ENCODE peak calls at places on chromosome 1, in five cellular contexts. F is gastrocnemius medialis, S is endothelial cell, W is bronchial epithelial cell, V is lung. E is an unnamed sample.
A peak's percentile ranks its signal among the peaks of the same experiment; 100 is the strongest.

GRCh38 chr1:26363549-26364448 is 8.8 kb downstream of the ZNF683 start:
- DNase-seq in F (peak; percentile 55), S (peak; percentile 92), W (peak; percentile 58), V (peak; percentile 85), E (peak; percentile 93)

GRCh38 chr1:31904339-31905092 is 33.7 kb downstream of the PTP4A2 start:
- DNase-seq in F (peak; percentile 63), S (no peak), W (peak; percentile 15), V (peak; percentile 56), E (no peak)

GRCh38 chr1:116733466-116734108 is 20.6 kb upstream of the CD2 start:
- DNase-seq in F (no peak), S (no peak), W (peak; percentile 37), V (no peak), E (no peak)

GRCh38 chr1:34268311-34269042 is 91.8 kb downstream of the C1orf94 start:
- DNase-seq in F (no peak), S (no peak), W (peak; percentile 10), V (peak; percentile 20), E (no peak)

GRCh38 chr1:160675641-160676410 is 29.0 kb upstream of the SLAMF1 start:
- DNase-seq in F (no peak), S (peak; percentile 72), W (peak; percentile 60), V (peak; percentile 63), E (peak; percentile 58)

GRCh38 chr1:243597383-243597782 is 252.7 kb downstream of the AKT3 start:
- DNase-seq in F (no peak), S (no peak), W (no peak), V (no peak), E (no peak)

GRCh38 chr1:19250629-19251304 is 557 bp downstream of the EMC1 start:
- DNase-seq in F (no peak), S (no peak), W (peak; percentile 30), V (no peak), E (no peak)

GRCh38 chr1:66176012-66176715 is 357.8 kb upstream of the SGIP1 start:
- DNase-seq in F (no peak), S (no peak), W (no peak), V (no peak), E (no peak)

GRCh38 chr1:14783592-14783886 is 185.1 kb downstream of the KAZN start:
- DNase-seq in F (no peak), S (no peak), W (no peak), V (no peak), E (no peak)

GRCh38 chr1:203130358-203130992 is 2.9 kb downstream of the ADORA1 start:
- DNase-seq in F (no peak), S (no peak), W (no peak), V (no peak), E (no peak)

GRCh38 chr1:211258310-211258755 is 833 bp upstream of the RCOR3 start:
- DNase-seq in F (peak; percentile 81), S (peak; percentile 68), W (peak; percentile 64), V (peak; percentile 83), E (peak; percentile 43)

GRCh38 chr1:81144240-81144639 is 656.5 kb upstream of the ADGRL2 start:
- DNase-seq in F (no peak), S (no peak), W (no peak), V (no peak), E (no peak)

GRCh38 chr1:180228648-180229482 is 1.2 kb upstream of the LHX4 start:
- DNase-seq in F (no peak), S (no peak), W (no peak), V (no peak), E (no peak)

GRCh38 chr1:178192686-178193085 is 98.8 kb downstream of the RASAL2 start:
- DNase-seq in F (peak; percentile 12), S (peak; percentile 18), W (peak; percentile 64), V (peak; percentile 31), E (no peak)

GRCh38 chr1:178188306-178188705 is 94.4 kb downstream of the RASAL2 start:
- DNase-seq in F (no peak), S (no peak), W (no peak), V (no peak), E (no peak)

GRCh38 chr1:178189814-178190213 is 95.9 kb downstream of the RASAL2 start:
- DNase-seq in F (peak; percentile 18), S (peak; percentile 54), W (peak; percentile 31), V (no peak), E (no peak)
- TF ChIP-seq CTCF in F (peak; percentile 59), S (peak; percentile 31), W (peak; percentile 62), V (peak; percentile 16), E (peak; percentile 61)

GRCh38 chr1:175826705-175827104 is 83.3 kb upstream of the TNR start:
- DNase-seq in F (no peak), S (no peak), W (no peak), V (no peak), E (no peak)

GRCh38 chr1:175822575-175822974 is 79.2 kb upstream of the TNR start:
- DNase-seq in F (no peak), S (no peak), W (peak; percentile 28), V (no peak), E (no peak)

GRCh38 chr1:175820456-175820855 is 77.1 kb upstream of the TNR start:
- DNase-seq in F (no peak), S (no peak), W (no peak), V (no peak), E (no peak)

GRCh38 chr1:175823401-175823800 is 80.0 kb upstream of the TNR start:
- DNase-seq in F (no peak), S (no peak), W (peak; percentile 18), V (no peak), E (no peak)

DNA sequence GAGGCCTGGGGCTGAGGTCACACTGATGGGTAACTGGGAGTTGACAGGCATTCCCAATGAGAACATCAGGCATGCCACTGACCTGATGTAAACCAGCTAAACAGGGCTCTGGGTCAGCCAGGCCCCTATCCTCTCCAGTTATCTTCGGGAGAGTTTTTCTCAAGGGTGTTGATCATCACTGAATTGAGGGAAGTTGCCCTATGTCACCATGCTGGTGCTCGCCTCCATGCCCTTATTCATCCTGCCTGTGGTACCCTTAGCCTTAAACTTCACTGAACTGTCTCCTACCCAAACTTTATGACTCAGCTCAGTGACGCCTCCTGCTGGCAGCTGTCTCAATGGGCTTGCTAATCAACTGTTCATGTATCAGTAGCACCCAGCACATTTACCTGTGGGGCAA is 80.7 kb upstream of the TNR start:
- DNase-seq in F (no peak), S (peak; percentile 29), W (no peak), V (no peak), E (no peak)
- TF ChIP-seq CTCF in F (no peak), S (peak; percentile 44), W (no peak), V (no peak), E (peak; percentile 31)

GRCh38 chr1:200970771-200971427 is 52.6 kb downstream of the KIF21B start:
- DNase-seq in F (no peak), S (no peak), W (no peak), V (no peak), E (no peak)

GRCh38 chr1:200971428-200971903 is 52.0 kb downstream of the KIF21B start:
- DNase-seq in F (no peak), S (no peak), W (no peak), V (no peak), E (no peak)

GRCh38 chr1:200968469-200969410 is 54.8 kb downstream of the KIF21B start:
- DNase-seq in F (no peak), S (no peak), W (no peak), V (no peak), E (no peak)

GRCh38 chr1:200967693-200968468 is 55.6 kb downstream of the KIF21B start:
- DNase-seq in F (no peak), S (no peak), W (no peak), V (no peak), E (no peak)

DNA sequence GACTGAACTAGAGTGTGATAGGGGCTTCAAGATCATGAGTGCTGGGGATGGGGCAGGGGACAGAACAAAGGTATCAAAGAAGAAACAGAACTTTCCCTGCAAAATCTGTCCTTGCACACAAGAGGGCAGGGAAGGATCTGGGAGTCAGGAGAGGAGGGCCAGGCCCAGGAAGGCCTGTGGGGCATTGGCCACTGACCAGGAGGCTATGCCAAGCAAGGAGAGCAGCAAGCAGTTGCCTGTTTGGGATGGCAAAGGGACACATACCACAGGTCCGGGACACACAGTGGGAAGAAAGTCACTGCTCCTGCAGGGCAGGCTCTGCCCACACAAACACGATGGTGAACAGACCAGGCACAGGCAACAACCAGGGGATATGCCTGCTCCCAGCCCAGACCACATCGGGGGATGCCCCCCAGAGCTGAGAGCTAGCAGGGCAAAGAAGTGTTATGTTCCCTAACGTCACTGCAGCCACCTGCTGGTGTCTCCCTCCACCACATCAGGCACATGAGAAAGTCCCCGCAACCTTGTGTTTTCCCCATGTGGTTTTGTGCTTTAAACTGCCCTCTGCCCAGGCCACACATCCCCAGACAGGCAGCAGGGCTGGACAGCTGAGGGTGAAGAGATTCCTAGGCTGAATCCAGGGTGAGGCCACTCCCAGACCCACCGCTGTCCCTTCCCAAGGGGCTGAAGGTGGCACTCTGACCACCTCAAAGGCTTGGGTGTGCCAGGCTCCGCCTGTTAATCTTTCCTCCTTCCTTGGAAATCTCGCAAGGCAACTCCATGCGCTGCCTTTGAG is 53.6 kb downstream of the KIF21B start:
- DNase-seq in F (no peak), S (no peak), W (no peak), V (no peak), E (no peak)
- TF ChIP-seq CTCF in F (no peak), S (no peak), W (no peak), V (no peak), E (no peak)

GRCh38 chr1:165403835-165404482 is 41.0 kb downstream of the RXRG start:
- DNase-seq in F (peak; percentile 28), S (peak; percentile 47), W (peak; percentile 27), V (peak; percentile 41), E (peak; percentile 29)
- TF ChIP-seq CTCF in F (peak; percentile 78), S (peak; percentile 49), W (peak; percentile 72), V (peak; percentile 34), E (peak; percentile 78)

GRCh38 chr1:177432897-177433296 is 262.1 kb downstream of the BRINP2 start:
- DNase-seq in F (no peak), S (no peak), W (peak; percentile 15), V (no peak), E (no peak)
- TF ChIP-seq CTCF in F (no peak), S (peak; percentile 68), W (peak; percentile 13), V (no peak), E (peak; percentile 56)

GRCh38 chr1:154329152-154329521 is 3.8 kb downstream of the ATP8B2 start:
- DNase-seq in F (no peak), S (peak; percentile 26), W (no peak), V (no peak), E (no peak)
- TF ChIP-seq CTCF in F (no peak), S (no peak), W (no peak), V (no peak), E (peak; percentile 24)

DNA sequence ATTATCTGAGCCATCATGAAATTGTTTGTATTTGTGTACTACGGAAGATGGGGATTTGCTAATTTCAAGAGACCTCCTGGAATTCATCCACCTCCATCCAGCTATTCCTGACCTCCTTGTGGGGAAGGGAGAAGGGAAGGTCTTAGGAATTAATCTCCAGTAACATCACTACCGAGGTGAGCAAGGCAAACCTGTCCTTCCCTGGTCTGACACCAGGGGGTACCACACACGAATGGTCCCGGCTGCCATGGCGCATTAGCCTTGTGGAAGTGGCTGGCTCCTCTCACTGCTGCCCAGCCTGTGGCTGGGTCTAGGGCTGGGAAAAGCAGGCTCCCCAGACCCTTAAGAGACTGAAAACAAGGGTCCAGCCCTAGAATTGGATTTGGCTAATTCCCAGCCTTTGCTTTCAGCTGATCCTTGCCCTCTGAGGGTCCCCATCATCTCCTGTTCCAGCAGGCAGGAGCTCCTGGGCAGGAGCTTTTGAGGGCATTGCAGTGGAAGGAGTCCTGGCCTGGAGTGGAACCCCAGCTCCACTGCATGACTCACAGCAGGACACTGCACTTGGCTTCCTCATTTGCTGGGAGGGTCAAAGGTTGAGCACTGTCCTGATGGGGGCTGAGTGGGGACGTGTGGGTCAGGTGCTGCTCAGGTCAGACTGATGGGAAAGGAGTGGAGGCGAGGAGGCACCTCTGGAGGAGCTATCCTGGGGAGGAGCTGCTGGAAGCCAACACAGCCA is 34.8 kb downstream of the RIMS3 start:
- DNase-seq in F (no peak), S (peak; percentile 77), W (peak; percentile 17), V (no peak), E (peak; percentile 54)
- TF ChIP-seq CTCF in F (peak; percentile 43), S (peak; percentile 71), W (peak; percentile 56), V (peak; percentile 19), E (peak; percentile 64)

E was measured in neural crest cell.